ENCODE peak calls at places on chromosomes 1 and 21, in four cellular contexts. M is PC-9, O is OCI-LY7, B is neural progenitor cell. Q is an unnamed sample. For H3K79me2, the result is how much of the 10 kb centered on the place peaks cover.

GRCh38 chr1:172163479-172164215 is 256.8 kb upstream of the C1orf105 start:
- DNase-seq in M (no peak), O (no peak), B (no peak), Q (no peak)

GRCh38 chr1:236844499-236845271 is 49.6 kb downstream of the MTR start:
- DNase-seq in M (no peak), O (no peak), B (no peak), Q (peak)

GRCh38 chr1:59438058-59438560 is 141.2 kb downstream of the FGGY start:
- DNase-seq in M (no peak), O (no peak), B (no peak), Q (no peak)

GRCh38 chr1:225811622-225812487 is 1.9 kb downstream of the EPHX1 start:
- DNase-seq in M (no peak), O (no peak), B (peak), Q (peak)

GRCh38 chr1:208179850-208180416 is 64.3 kb downstream of the PLXNA2 start:
- DNase-seq in M (no peak), O (no peak), B (no peak), Q (peak)

GRCh38 chr1:11065796-11066195 is 6.0 kb upstream of the SRM start:
- DNase-seq in M (no peak), O (no peak), B (no peak), Q (no peak)

GRCh38 chr21:26595971-26596370 is 22.9 kb upstream of the CYYR1 start:
- DNase-seq in M (no peak), O (no peak), B (no peak), Q (no peak)

GRCh38 chr1:186948542-186948941 is 119.8 kb downstream of the PLA2G4A start:
- DNase-seq in M (no peak), O (no peak), B (no peak), Q (no peak)

GRCh38 chr1:54499097-54500029 is 48.7 kb upstream of the ACOT11 start:
- DNase-seq in M (no peak), O (peak), B (peak), Q (peak)

GRCh38 chr1:30040081-30041019 is 683.0 kb downstream of the MATN1 start:
- DNase-seq in M (no peak), O (no peak), B (no peak), Q (no peak)

GRCh38 chr1:203281033-203281432 is 24.3 kb upstream of the BTG2 start:
- DNase-seq in M (no peak), O (peak), B (no peak), Q (no peak)

GRCh38 chr21:33763573-33763881 is 121.2 kb downstream of the ITSN1 start:
- DNase-seq in M (no peak), O (no peak), B (no peak), Q (no peak)

GRCh38 chr1:217135569-217135915 is 412.3 kb upstream of the ESRRG start:
- DNase-seq in M (no peak), O (no peak), B (peak), Q (peak)

GRCh38 chr1:23528245-23528978 is 2.6 kb downstream of the E2F2 start:
- DNase-seq in M (peak), O (peak), B (no peak), Q (no peak)

GRCh38 chr1:111937147-111937725 is 52.2 kb downstream of the KCND3 start:
- DNase-seq in M (no peak), O (no peak), B (no peak), Q (peak)

GRCh38 chr1:233269656-233270055 is 25.9 kb downstream of the PCNX2 start:
- DNase-seq in M (no peak), O (no peak), B (no peak), Q (no peak)

GRCh38 chr1:204139088-204139487 is 12.8 kb downstream of the ETNK2 start:
- DNase-seq in M (no peak), O (no peak), B (no peak), Q (no peak)

GRCh38 chr1:60069691-60070090 is 3.9 kb downstream of the C1orf87 start:
- DNase-seq in M (no peak), O (no peak), B (no peak), Q (no peak)

GRCh38 chr1:44313265-44313918 is 41.7 kb downstream of the ERI3 start:
- DNase-seq in M (no peak), O (no peak), B (no peak), Q (no peak)

GRCh38 chr1:22132517-22133235 is 10.2 kb downstream of the WNT4 start:
- DNase-seq in M (no peak), O (no peak), B (no peak), Q (no peak)

GRCh38 chr21:38765056-38765455 is 40.7 kb upstream of the ETS2 start:
- DNase-seq in M (no peak), O (no peak), B (no peak), Q (no peak)

GRCh38 chr21:43348801-43349261 is 78.1 kb downstream of the SIK1 start:
- DNase-seq in M (no peak), O (no peak), B (no peak), Q (no peak)

GRCh38 chr1:101190441-101190840 is 46.4 kb upstream of the S1PR1 start:
- DNase-seq in M (no peak), O (no peak), B (no peak), Q (no peak)

GRCh38 chr21:42019101-42019605 is 9.0 kb upstream of the ZBTB21 start:
- DNase-seq in M (no peak), O (no peak), B (no peak), Q (no peak)

GRCh38 chr1:101738475-101738874 is 258.3 kb downstream of the OLFM3 start:
- DNase-seq in M (peak), O (no peak), B (no peak), Q (no peak)

GRCh38 chr1:109281680-109282496 is 1.1 kb downstream of the PSRC1 start:
- DNase-seq in M (no peak), O (no peak), B (no peak), Q (no peak)

GRCh38 chr1:243730499-243731150 is 119.4 kb downstream of the AKT3 start:
- DNase-seq in M (no peak), O (no peak), B (no peak), Q (no peak)

GRCh38 chr1:152013664-152014237 is 20.1 kb upstream of the S100A10 start:
- DNase-seq in M (no peak), O (peak), B (peak), Q (peak)

GRCh38 chr1:31745898-31746668 is 18.1 kb downstream of the ADGRB2 start:
- DNase-seq in M (no peak), O (no peak), B (no peak), Q (no peak)

GRCh38 chr1:20051218-20051829 is 18.7 kb upstream of the PLA2G5 start:
- DNase-seq in M (no peak), O (peak), B (no peak), Q (peak)

GRCh38 chr1:16434501-16434900 is 2.7 kb downstream of the SPATA21 start:
- DNase-seq in M (no peak), O (no peak), B (no peak), Q (no peak)

GRCh38 chr1:207282049-207282448 is 39.4 kb upstream of the CD55 start:
- DNase-seq in M (peak), O (no peak), B (no peak), Q (no peak)

GRCh38 chr21:34073749-34074282 is 438 bp downstream of the MRPS6 start:
- DNase-seq in M (no peak), O (peak), B (peak), Q (no peak)

GRCh38 chr1:206782448-206782847 is 10.2 kb upstream of the IL10 start:
- DNase-seq in M (no peak), O (peak), B (no peak), Q (no peak)

GRCh38 chr1:39692152-39693064 is 1.2 kb upstream of the HPCAL4 start:
- DNase-seq in M (no peak), O (no peak), B (peak), Q (peak)

GRCh38 chr21:21818898-21819297 is 820.7 kb downstream of the NCAM2 start:
- DNase-seq in M (no peak), O (no peak), B (no peak), Q (no peak)

GRCh38 chr1:54547601-54548388 is at the start of gene ACOT11:
- DNase-seq in M (no peak), O (no peak), B (peak), Q (peak)

GRCh38 chr1:222182641-222183040 is 365.3 kb downstream of the HHIPL2 start:
- DNase-seq in M (no peak), O (no peak), B (no peak), Q (no peak)

GRCh38 chr1:85413169-85413568 is 51.8 kb downstream of the DDAH1 start:
- DNase-seq in M (no peak), O (no peak), B (no peak), Q (no peak)
- H3K79me2 ChIP-seq in M (under half), O (under half), B (under half), Q (under half)

GRCh38 chr1:205676597-205676996 is 3.7 kb downstream of the SLC45A3 start:
- DNase-seq in M (no peak), O (no peak), B (no peak), Q (no peak)

GRCh38 chr1:205676002-205676401 is 4.3 kb downstream of the SLC45A3 start:
- DNase-seq in M (no peak), O (no peak), B (no peak), Q (no peak)

GRCh38 chr1:205675247-205675646 is 5.1 kb downstream of the SLC45A3 start:
- DNase-seq in M (no peak), O (no peak), B (no peak), Q (no peak)

GRCh38 chr1:205678286-205679111 is 1.8 kb downstream of the SLC45A3 start:
- DNase-seq in M (no peak), O (no peak), B (no peak), Q (no peak)

GRCh38 chr1:205677152-205677551 is 3.2 kb downstream of the SLC45A3 start:
- DNase-seq in M (no peak), O (no peak), B (no peak), Q (no peak)
- H3K79me2 ChIP-seq in M (half or more), O (under half), B (under half), Q (under half)

GRCh38 chr1:93668121-93668520 is 13.5 kb downstream of the BCAR3 start:
- DNase-seq in M (no peak), O (no peak), B (no peak), Q (peak)

GRCh38 chr1:93667642-93668041 is 14.0 kb downstream of the BCAR3 start:
- DNase-seq in M (peak), O (no peak), B (no peak), Q (peak)

GRCh38 chr1:93669369-93669768 is 12.3 kb downstream of the BCAR3 start:
- DNase-seq in M (no peak), O (no peak), B (peak), Q (no peak)

GRCh38 chr1:93670141-93670540 is 11.5 kb downstream of the BCAR3 start:
- DNase-seq in M (peak), O (no peak), B (no peak), Q (no peak)

DNA sequence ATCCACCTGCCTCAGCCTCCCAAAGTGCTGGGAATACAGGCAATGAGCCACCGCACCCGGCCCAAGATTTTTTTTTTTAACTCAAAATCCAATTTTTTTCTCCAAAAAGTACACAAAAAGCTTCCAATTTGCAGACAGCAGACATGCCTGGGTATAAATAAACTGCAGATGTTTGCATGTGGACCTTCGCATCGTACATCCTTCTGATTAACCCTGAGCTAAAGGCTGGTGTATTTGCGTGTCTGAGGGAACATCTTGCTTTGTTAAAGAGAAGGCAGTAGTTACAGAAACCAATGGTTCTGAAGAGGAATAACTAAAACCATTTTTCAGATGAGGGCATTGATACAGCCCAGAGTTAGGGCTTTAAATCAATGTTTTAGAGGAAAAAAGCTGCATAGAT is 12.7 kb downstream of the BCAR3 start:
- DNase-seq in M (no peak), O (no peak), B (no peak), Q (no peak)
- H3K79me2 ChIP-seq in M (half or more), O (under half), B (under half), Q (under half)

DNA sequence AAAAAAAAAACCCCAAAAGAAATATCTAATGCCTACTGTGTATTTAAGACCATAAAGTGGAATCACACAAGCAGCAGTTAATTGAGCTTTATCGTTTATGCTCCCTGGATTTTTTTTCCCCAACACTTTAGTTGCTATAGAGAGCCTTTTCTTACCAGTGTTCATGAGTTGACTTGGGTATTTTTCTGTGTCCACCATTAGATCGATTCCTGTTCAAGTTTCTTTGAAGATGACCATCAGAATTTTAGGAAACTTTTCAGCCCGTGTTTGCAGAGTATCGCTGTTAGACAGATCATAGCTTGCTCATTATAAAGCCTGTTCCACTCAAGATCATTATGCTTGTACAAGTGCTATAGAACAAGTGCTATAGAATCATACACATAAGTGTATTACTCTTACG is 1.5 kb downstream of the RALGPS2 start:
- DNase-seq in M (no peak), O (no peak), B (no peak), Q (no peak)
- H3K79me2 ChIP-seq in M (half or more), O (half or more), B (half or more), Q (under half)

GRCh38 chr1:80536464-80536863 is 1264.3 kb upstream of the ADGRL2 start:
- DNase-seq in M (no peak), O (no peak), B (peak), Q (no peak)
- H3K79me2 ChIP-seq in M (under half), O (under half), B (under half), Q (under half)

DNA sequence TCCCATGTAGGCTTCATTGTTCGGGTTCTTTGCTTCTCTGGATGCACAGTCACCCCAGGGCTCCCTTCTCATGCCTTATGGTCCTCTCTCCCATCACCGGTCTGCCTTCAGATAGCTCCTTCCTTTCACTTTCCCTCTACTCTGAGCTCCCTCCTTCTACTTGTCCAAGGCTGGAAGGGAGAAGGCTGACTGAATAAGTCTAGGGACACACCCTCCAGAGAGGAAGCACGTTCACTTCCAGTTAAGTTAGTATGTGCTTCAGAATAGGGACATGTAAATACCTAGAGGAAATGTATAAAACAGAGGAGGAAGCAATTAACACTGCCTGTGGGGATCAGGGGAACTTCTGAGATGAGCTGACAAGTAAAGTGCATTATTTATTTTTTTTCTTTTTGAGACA is 23.5 kb downstream of the CXADR start:
- DNase-seq in M (no peak), O (no peak), B (no peak), Q (no peak)
- H3K79me2 ChIP-seq in M (half or more), O (under half), B (half or more), Q (half or more)

GRCh38 chr1:9295884-9296283 is 3.2 kb downstream of the SPSB1 start:
- DNase-seq in M (no peak), O (no peak), B (no peak), Q (no peak)

GRCh38 chr1:9296850-9297249 is 4.2 kb downstream of the SPSB1 start:
- DNase-seq in M (no peak), O (no peak), B (no peak), Q (no peak)

GRCh38 chr1:9297831-9298230 is 5.1 kb downstream of the SPSB1 start:
- DNase-seq in M (no peak), O (no peak), B (no peak), Q (no peak)

GRCh38 chr1:9300623-9301022 is 7.9 kb downstream of the SPSB1 start:
- DNase-seq in M (no peak), O (no peak), B (no peak), Q (no peak)

GRCh38 chr1:9298282-9298681 is 5.6 kb downstream of the SPSB1 start:
- DNase-seq in M (no peak), O (no peak), B (no peak), Q (no peak)
- H3K79me2 ChIP-seq in M (half or more), O (under half), B (under half), Q (under half)